ENCODE peak calls at places on chromosome 16, in six cellular contexts. One of them, this sample, is unnamed.

GRCh38 chr16:19701091-19701490 is 16.9 kb downstream of the KNOP1 start:
- DNase-seq in HEK293T: no peak
- DNase-seq in RPMI7951: no peak
- DNase-seq in naive thymus-derived CD8-positive, alpha-beta T cell: no peak
- DNase-seq in A673: no peak
- DNase-seq in HFFc6: no peak
- DNase-seq in this sample: no peak

GRCh38 chr16:3965781-3966582 is 85.5 kb upstream of the CREBBP start:
- DNase-seq in HEK293T: no peak
- DNase-seq in RPMI7951: no peak
- DNase-seq in naive thymus-derived CD8-positive, alpha-beta T cell: no peak
- DNase-seq in A673: no peak
- DNase-seq in HFFc6: no peak
- DNase-seq in this sample: no peak

GRCh38 chr16:79728048-79728922 is 127.7 kb upstream of the MAF start:
- DNase-seq in HEK293T: no peak
- DNase-seq in RPMI7951: no peak
- DNase-seq in naive thymus-derived CD8-positive, alpha-beta T cell: no peak
- DNase-seq in A673: no peak
- DNase-seq in HFFc6: no peak
- DNase-seq in this sample: no peak

GRCh38 chr16:17520567-17520966 is 49.8 kb upstream of the XYLT1 start:
- DNase-seq in HEK293T: no peak
- DNase-seq in RPMI7951: no peak
- DNase-seq in naive thymus-derived CD8-positive, alpha-beta T cell: no peak
- DNase-seq in A673: no peak
- DNase-seq in HFFc6: peak; percentile 65
- DNase-seq in this sample: no peak

GRCh38 chr16:86059253-86060171 is 160.6 kb downstream of the IRF8 start:
- DNase-seq in HEK293T: no peak
- DNase-seq in RPMI7951: no peak
- DNase-seq in naive thymus-derived CD8-positive, alpha-beta T cell: no peak
- DNase-seq in A673: no peak
- DNase-seq in HFFc6: no peak
- DNase-seq in this sample: no peak

GRCh38 chr16:370443-370842 is at the start of gene MRPL28:
- DNase-seq in HEK293T: peak; percentile 96
- DNase-seq in RPMI7951: peak; percentile 92
- DNase-seq in naive thymus-derived CD8-positive, alpha-beta T cell: peak; percentile 83
- DNase-seq in A673: peak; percentile 97
- DNase-seq in HFFc6: peak; percentile 89
- DNase-seq in this sample: peak; percentile 93

GRCh38 chr16:78284957-78285434 is 185.5 kb downstream of the WWOX start:
- DNase-seq in HEK293T: no peak
- DNase-seq in RPMI7951: no peak
- DNase-seq in naive thymus-derived CD8-positive, alpha-beta T cell: no peak
- DNase-seq in A673: no peak
- DNase-seq in HFFc6: no peak
- DNase-seq in this sample: no peak

GRCh38 chr16:967077-967541 is 3.7 kb downstream of the LMF1 start:
- DNase-seq in HEK293T: no peak
- DNase-seq in RPMI7951: no peak
- DNase-seq in naive thymus-derived CD8-positive, alpha-beta T cell: no peak
- DNase-seq in A673: no peak
- DNase-seq in HFFc6: no peak
- DNase-seq in this sample: no peak

GRCh38 chr16:68040506-68041288 is 17.6 kb downstream of the DUS2 start:
- DNase-seq in HEK293T: peak; percentile 83
- DNase-seq in RPMI7951: peak; percentile 57
- DNase-seq in naive thymus-derived CD8-positive, alpha-beta T cell: peak; percentile 87
- DNase-seq in A673: peak; percentile 72
- DNase-seq in HFFc6: peak; percentile 42
- DNase-seq in this sample: peak; percentile 54

GRCh38 chr16:15643453-15644305 is 725 bp upstream of the MARF1 start:
- DNase-seq in HEK293T: peak; percentile 46
- DNase-seq in RPMI7951: peak; percentile 63
- DNase-seq in naive thymus-derived CD8-positive, alpha-beta T cell: no peak
- DNase-seq in A673: peak; percentile 79
- DNase-seq in HFFc6: peak; percentile 73
- DNase-seq in this sample: no peak

GRCh38 chr16:89764711-89765201 is 43.4 kb downstream of the ZNF276 start:
- DNase-seq in HEK293T: no peak
- DNase-seq in RPMI7951: peak; percentile 13
- DNase-seq in naive thymus-derived CD8-positive, alpha-beta T cell: no peak
- DNase-seq in A673: no peak
- DNase-seq in HFFc6: no peak
- DNase-seq in this sample: no peak

GRCh38 chr16:75024182-75024581 is 25.4 kb downstream of the ZNRF1 start:
- DNase-seq in HEK293T: no peak
- DNase-seq in RPMI7951: no peak
- DNase-seq in naive thymus-derived CD8-positive, alpha-beta T cell: no peak
- DNase-seq in A673: no peak
- DNase-seq in HFFc6: no peak
- DNase-seq in this sample: no peak

GRCh38 chr16:17602678-17603077 is 131.9 kb upstream of the XYLT1 start:
- DNase-seq in HEK293T: no peak
- DNase-seq in RPMI7951: no peak
- DNase-seq in naive thymus-derived CD8-positive, alpha-beta T cell: no peak
- DNase-seq in A673: no peak
- DNase-seq in HFFc6: no peak
- DNase-seq in this sample: no peak

GRCh38 chr16:83206426-83206825 is 579.7 kb downstream of the CDH13 start:
- DNase-seq in HEK293T: no peak
- DNase-seq in RPMI7951: peak; percentile 78
- DNase-seq in naive thymus-derived CD8-positive, alpha-beta T cell: no peak
- DNase-seq in A673: no peak
- DNase-seq in HFFc6: no peak
- DNase-seq in this sample: no peak

GRCh38 chr16:54136276-54136625 is 150.3 kb downstream of the IRX3 start:
- DNase-seq in HEK293T: no peak
- DNase-seq in RPMI7951: peak; percentile 40
- DNase-seq in naive thymus-derived CD8-positive, alpha-beta T cell: no peak
- DNase-seq in A673: no peak
- DNase-seq in HFFc6: no peak
- DNase-seq in this sample: no peak

GRCh38 chr16:75053791-75054555 is 55.1 kb downstream of the ZNRF1 start:
- DNase-seq in HEK293T: no peak
- DNase-seq in RPMI7951: no peak
- DNase-seq in naive thymus-derived CD8-positive, alpha-beta T cell: no peak
- DNase-seq in A673: peak; percentile 52
- DNase-seq in HFFc6: no peak
- DNase-seq in this sample: peak; percentile 29

GRCh38 chr16:1099224-1100083 is 3.4 kb upstream of the C1QTNF8 start:
- DNase-seq in HEK293T: no peak
- DNase-seq in RPMI7951: no peak
- DNase-seq in naive thymus-derived CD8-positive, alpha-beta T cell: no peak
- DNase-seq in A673: no peak
- DNase-seq in HFFc6: no peak
- DNase-seq in this sample: peak; percentile 76

GRCh38 chr16:14056970-14057369 is 14.1 kb upstream of the MRTFB start:
- DNase-seq in HEK293T: no peak
- DNase-seq in RPMI7951: peak; percentile 24
- DNase-seq in naive thymus-derived CD8-positive, alpha-beta T cell: no peak
- DNase-seq in A673: peak; percentile 10
- DNase-seq in HFFc6: peak; percentile 1
- DNase-seq in this sample: no peak

GRCh38 chr16:49844399-49844798 is 11.5 kb downstream of the ZNF423 start:
- DNase-seq in HEK293T: no peak
- DNase-seq in RPMI7951: no peak
- DNase-seq in naive thymus-derived CD8-positive, alpha-beta T cell: no peak
- DNase-seq in A673: no peak
- DNase-seq in HFFc6: no peak
- DNase-seq in this sample: no peak

GRCh38 chr16:23269248-23270091 is 32.6 kb upstream of the SCNN1B start:
- DNase-seq in HEK293T: no peak
- DNase-seq in RPMI7951: no peak
- DNase-seq in naive thymus-derived CD8-positive, alpha-beta T cell: no peak
- DNase-seq in A673: no peak
- DNase-seq in HFFc6: no peak
- DNase-seq in this sample: no peak